ENCODE peak calls at places on chromosomes 12 and 14, in seven cellular contexts. Y is left lung, W is uterus, I is heart right ventricle, L is tibial artery, M is colonic mucosa, V is A549. O is an unnamed sample. For H3K4me1, the result is how much of the 10 kb centered on the place peaks cover.

GRCh38 chr14:104086661-104087461 is 1.4 kb downstream of the ASPG start:
- DNase-seq in I (peak), Y (no peak), L (no peak), M (peak), W (no peak), V (no peak), O (no peak)

GRCh38 chr12:118103601-118104382 is at the start of gene VSIG10:
- DNase-seq in V (peak), L (peak), M (peak), W (peak), Y (peak), I (peak), O (peak)

GRCh38 chr14:65239143-65239672 is 136.9 kb upstream of the MAX start:
- DNase-seq in Y (no peak), V (no peak), W (no peak), M (peak), L (peak), I (no peak), O (no peak)

GRCh38 chr14:55301722-55302121 is 30.5 kb downstream of the FBXO34 start:
- DNase-seq in W (no peak), V (peak), L (no peak), M (no peak), I (no peak), Y (no peak), O (peak)

GRCh38 chr12:126481688-126482087 is 1416.5 kb downstream of the AACS start:
- DNase-seq in V (no peak), I (no peak), L (no peak), Y (no peak), M (no peak), W (no peak), O (no peak)

GRCh38 chr14:24366664-24367505 is 1.1 kb upstream of the NFATC4 start:
- DNase-seq in W (peak), M (peak), Y (peak), V (peak), L (peak), I (peak), O (peak)

GRCh38 chr12:56297400-56297799 is 2.7 kb downstream of the CS start:
- DNase-seq in I (no peak), M (no peak), Y (no peak), W (no peak), V (no peak), L (no peak), O (no peak)

GRCh38 chr12:40342010-40342409 is 117.2 kb downstream of the LRRK2 start:
- DNase-seq in I (no peak), Y (no peak), M (no peak), W (no peak), V (no peak), L (no peak), O (no peak)

GRCh38 chr14:85579957-85580356 is 50.0 kb downstream of the FLRT2 start:
- DNase-seq in V (no peak), L (no peak), W (no peak), Y (no peak), M (no peak), I (no peak), O (no peak)

GRCh38 chr14:74593241-74593985 is 18.6 kb downstream of the LTBP2 start:
- DNase-seq in W (no peak), M (no peak), I (no peak), V (no peak), Y (peak), L (no peak), O (no peak)
- H3K4me1 ChIP-seq in W (under half), M (under half), I (under half), V (under half), Y (half or more), L (under half), O (under half)

GRCh38 chr12:87866602-87867292 is 162.5 kb downstream of the C12orf50 start:
- DNase-seq in L (no peak), I (no peak), Y (no peak), W (no peak), V (peak), M (no peak), O (no peak)
- TF ChIP-seq CTCF in L (no peak), I (no peak), Y (no peak), W (no peak), V (peak), M (no peak), O (peak)

DNA sequence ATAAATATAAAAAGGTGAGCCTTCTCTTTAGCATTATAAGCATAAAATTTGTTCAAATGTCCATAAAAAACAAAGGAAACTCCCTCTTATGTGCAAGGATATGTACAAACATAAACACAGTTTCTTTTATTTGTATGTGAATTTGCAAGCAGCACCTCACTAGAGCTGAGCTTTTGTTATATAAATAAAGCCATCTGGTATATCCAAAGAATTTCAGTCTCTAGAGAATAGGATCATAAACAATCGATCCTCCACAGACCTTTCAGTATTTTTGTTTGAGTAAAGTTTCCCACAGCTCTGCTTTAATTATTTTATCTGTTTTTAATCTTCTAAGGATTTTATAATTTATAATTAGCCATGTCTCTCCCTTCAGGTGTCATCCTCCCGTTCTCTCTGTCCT is 89.2 kb downstream of the OTOGL start:
- DNase-seq in V (no peak), M (no peak), Y (no peak), L (no peak), W (no peak), I (no peak), O (no peak)
- H3K4me1 ChIP-seq in V (under half), M (under half), Y (under half), L (under half), W (under half), I (under half), O (under half)

GRCh38 chr12:51419473-51420228 is 5.0 kb upstream of the SLC4A8 start:
- DNase-seq in Y (no peak), V (peak), L (no peak), I (no peak), W (no peak), M (no peak), O (no peak)
- TF ChIP-seq CTCF in Y (no peak), V (no peak), L (no peak), I (no peak), W (no peak), M (no peak), O (peak)

DNA sequence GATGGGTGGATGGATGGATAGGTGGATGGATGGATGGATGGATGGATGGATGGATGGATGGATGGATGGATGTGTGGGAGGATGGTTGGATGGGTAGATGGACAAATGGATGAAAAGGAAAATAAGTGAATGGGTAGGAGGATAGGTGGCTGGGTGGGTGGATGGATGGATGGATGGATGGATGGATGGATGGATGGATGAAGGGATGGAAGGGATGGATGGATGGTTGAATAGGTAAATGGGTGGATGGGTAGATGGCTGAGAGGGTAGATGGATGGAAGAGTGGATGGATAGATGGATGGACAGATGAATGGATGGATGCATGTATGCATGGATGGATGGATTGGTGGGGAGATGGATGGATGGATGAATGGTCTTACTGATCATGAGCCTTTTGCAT is 36.5 kb downstream of the MAP1LC3B2 start:
- DNase-seq in W (no peak), I (no peak), M (no peak), V (no peak), L (no peak), Y (no peak), O (no peak)
- H3K4me1 ChIP-seq in W (under half), I (under half), M (under half), V (under half), L (half or more), Y (half or more), O (under half)

DNA sequence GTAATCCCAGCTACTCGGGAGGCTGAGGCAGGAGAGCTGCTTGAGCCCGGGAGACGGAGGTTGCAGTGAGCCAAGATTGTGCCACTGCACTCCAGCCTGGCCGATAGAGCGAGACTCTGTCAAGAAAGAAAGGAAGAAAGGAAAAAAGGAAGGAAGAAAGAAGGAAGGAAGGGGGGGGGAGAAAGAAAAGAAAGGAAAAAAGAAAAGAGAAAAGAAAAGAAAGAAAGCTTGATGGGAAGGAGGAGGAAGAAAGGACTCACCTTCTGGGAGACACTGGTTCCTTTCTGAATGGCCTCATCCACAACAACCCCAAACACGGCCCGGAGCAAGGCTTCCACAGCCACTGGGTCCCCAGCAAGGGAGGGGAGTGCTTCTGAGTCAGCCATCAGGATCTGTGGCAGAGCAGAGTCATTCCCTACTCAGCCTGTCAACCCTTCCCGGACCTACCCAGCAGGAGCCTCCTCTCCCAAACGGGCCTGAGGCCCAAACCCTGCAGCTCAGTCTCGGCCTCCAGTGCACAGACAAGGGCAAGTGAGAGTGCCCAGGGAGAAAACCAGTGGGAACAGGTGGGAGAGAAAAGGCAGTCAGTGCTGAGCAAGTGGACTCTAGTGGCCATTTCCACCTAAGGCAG is 7.3 kb upstream of the ZNF740 start:
- DNase-seq in Y (no peak), V (no peak), M (no peak), W (no peak), I (no peak), L (peak), O (no peak)
- TF ChIP-seq CTCF in Y (no peak), V (no peak), M (no peak), W (no peak), I (no peak), L (no peak), O (no peak)

GRCh38 chr12:49674318-49674985 is 32.8 kb downstream of the FMNL3 start:
- DNase-seq in I (peak), W (no peak), V (no peak), M (no peak), Y (no peak), L (no peak), O (no peak)
- H3K4me1 ChIP-seq in I (half or more), W (under half), V (under half), M (under half), Y (half or more), L (half or more), O (under half)

GRCh38 chr12:67386869-67387570 is 117.9 kb downstream of the CAND1 start:
- DNase-seq in V (no peak), M (no peak), W (no peak), L (no peak), I (no peak), Y (no peak), O (no peak)

GRCh38 chr12:67391034-67391433 is 121.9 kb downstream of the CAND1 start:
- DNase-seq in Y (no peak), M (no peak), V (no peak), W (no peak), L (no peak), I (no peak), O (no peak)

GRCh38 chr12:67391656-67392055 is 122.5 kb downstream of the CAND1 start:
- DNase-seq in I (no peak), W (no peak), Y (no peak), M (no peak), V (no peak), L (no peak), O (no peak)

DNA sequence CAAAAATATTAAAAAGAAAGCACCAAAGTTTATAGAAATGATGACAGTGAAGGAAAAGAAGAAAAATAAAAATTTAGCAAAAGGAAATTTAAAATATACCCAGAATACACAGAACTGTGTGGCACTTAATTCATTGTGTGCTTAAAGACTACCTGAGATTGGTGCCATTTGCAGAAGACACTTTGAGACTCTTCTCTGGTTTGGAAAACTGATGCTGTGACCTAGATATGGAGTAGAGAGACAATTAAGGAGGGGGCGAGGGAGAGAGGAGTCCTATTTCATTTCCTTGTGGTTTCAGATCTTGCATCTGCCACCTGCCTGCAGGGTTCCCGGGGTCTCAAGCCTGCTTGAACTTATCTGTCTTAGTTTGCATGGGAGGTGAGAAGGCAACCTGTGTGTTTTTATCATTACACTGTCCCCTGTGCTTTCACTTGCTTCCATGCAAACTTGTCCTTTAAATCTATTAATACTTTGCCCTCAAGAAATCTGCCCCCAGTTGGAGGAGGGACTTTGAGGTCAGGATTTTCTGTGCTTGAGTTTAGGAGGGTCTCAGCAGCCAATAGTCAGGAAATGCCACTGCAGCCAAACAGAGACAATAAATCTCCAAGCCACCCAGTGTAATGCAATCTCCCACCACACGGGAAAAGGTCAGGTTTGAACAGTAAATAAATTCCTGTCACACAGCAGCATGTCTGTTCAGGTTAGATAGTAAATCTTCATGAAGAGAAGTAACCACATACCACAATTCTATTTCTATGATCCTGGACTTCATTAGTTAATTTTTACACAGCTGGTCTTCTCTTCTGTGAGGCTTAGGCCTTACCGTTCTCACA is 119.4 kb downstream of the CAND1 start:
- DNase-seq in Y (no peak), M (no peak), I (no peak), V (no peak), W (no peak), L (no peak), O (peak)
- TF ChIP-seq CTCF in Y (no peak), M (peak), I (no peak), V (no peak), W (no peak), L (no peak), O (peak)

DNA sequence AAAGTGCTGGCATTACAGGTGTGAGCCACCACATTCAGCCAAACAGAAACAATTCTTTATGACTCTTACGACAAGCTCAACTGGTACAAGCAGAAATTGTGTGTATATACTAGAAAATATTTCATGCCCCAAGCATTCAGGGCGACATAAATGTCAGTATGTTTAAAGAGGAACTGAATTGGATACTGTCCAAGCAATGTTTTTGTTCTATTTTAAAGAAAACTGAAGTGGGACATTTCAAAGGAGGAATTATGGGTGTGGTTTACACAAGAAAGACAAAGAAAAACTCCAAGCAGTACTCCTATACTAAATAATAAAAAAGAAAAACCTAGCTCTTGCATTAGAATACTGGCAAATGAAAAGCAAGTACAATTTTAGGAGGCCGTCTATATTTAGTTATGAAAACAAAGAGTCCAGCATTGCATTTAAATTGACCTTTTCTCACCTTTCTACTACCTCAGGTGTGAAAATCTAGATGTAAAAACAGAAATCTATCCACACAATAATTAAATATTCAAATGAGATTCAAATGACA is 48.9 kb downstream of the PPP1R12A start:
- DNase-seq in I (no peak), Y (no peak), W (no peak), V (no peak), M (no peak), L (no peak), O (no peak)
- H3K4me1 ChIP-seq in I (under half), Y (half or more), W (under half), V (under half), M (under half), L (half or more), O (under half)

O was measured in foreskin keratinocyte.